ENCODE peak calls at places on chromosome 1, in seven cellular contexts. Y, U, W, E, B, C and V are unnamed samples.

GRCh38 chr1:167650266-167651160 is 20.5 kb downstream of the RCSD1 start:
- DNase-seq in U (no peak), Y (no peak), W (no peak), C (no peak), E (no peak), B (no peak), V (no peak)

GRCh38 chr1:162118063-162118462 is 48.6 kb downstream of the NOS1AP start:
- DNase-seq in E (no peak), W (no peak), B (no peak), C (no peak), U (no peak), Y (no peak), V (no peak)

GRCh38 chr1:171313835-171314320 is at the start of gene FMO4:
- DNase-seq in B (peak), Y (peak), E (peak), W (peak), U (peak), C (peak), V (peak)

GRCh38 chr1:113809651-113810602 is 2.3 kb downstream of the RSBN1 start:
- DNase-seq in E (peak), B (no peak), W (peak), Y (no peak), U (no peak), C (no peak), V (no peak)

GRCh38 chr1:43492816-43493215 is 37.9 kb upstream of the PTPRF start:
- DNase-seq in U (no peak), E (no peak), B (no peak), Y (no peak), C (no peak), W (no peak), V (no peak)

GRCh38 chr1:177973585-177973984 is 3.7 kb upstream of the SEC16B start:
- DNase-seq in B (no peak), U (no peak), E (no peak), Y (no peak), C (no peak), W (no peak), V (no peak)

GRCh38 chr1:19670787-19671186 is 6.1 kb downstream of the HTR6 start:
- DNase-seq in U (no peak), Y (no peak), W (no peak), C (no peak), E (no peak), B (no peak), V (no peak)

GRCh38 chr1:17531682-17532487 is 7.6 kb upstream of the ARHGEF10L start:
- DNase-seq in W (no peak), Y (no peak), U (peak), C (no peak), E (no peak), B (no peak), V (no peak)

GRCh38 chr1:207495816-207496792 is at the start of gene CR1:
- DNase-seq in W (no peak), C (peak), E (peak), B (no peak), U (no peak), Y (no peak), V (no peak)

GRCh38 chr1:13892671-13893325 is 192.8 kb downstream of the PRDM2 start:
- DNase-seq in W (no peak), U (no peak), B (no peak), E (no peak), Y (no peak), C (peak), V (no peak)

GRCh38 chr1:162905174-162905573 is 44.2 kb upstream of the CCDC190 start:
- DNase-seq in B (no peak), W (no peak), E (no peak), Y (no peak), C (no peak), U (no peak), V (no peak)

GRCh38 chr1:171438441-171438840 is 46.9 kb upstream of the PRRC2C start:
- DNase-seq in C (no peak), U (peak), E (no peak), B (no peak), W (no peak), Y (no peak), V (no peak)

GRCh38 chr1:200409761-200410565 is at the start of gene ZNF281:
- DNase-seq in B (peak), U (peak), E (peak), C (peak), Y (peak), W (peak), V (peak)

GRCh38 chr1:92488416-92488815 is 1.7 kb upstream of the GFI1 start:
- DNase-seq in Y (no peak), W (no peak), B (no peak), U (no peak), C (no peak), E (no peak), V (no peak)

GRCh38 chr1:65039508-65039907 is 73.2 kb upstream of the JAK1 start:
- DNase-seq in Y (no peak), W (no peak), E (no peak), U (no peak), B (no peak), C (no peak), V (no peak)

GRCh38 chr1:9291914-9292360 is 757 bp upstream of the SPSB1 start:
- DNase-seq in B (no peak), U (no peak), E (peak), C (peak), Y (no peak), W (peak), V (no peak)

GRCh38 chr1:97277891-97278662 is 556.5 kb downstream of the PTBP2 start:
- DNase-seq in W (no peak), Y (no peak), C (no peak), B (no peak), E (no peak), U (peak), V (no peak)

GRCh38 chr1:25692560-25692959 is 76.0 kb downstream of the MAN1C1 start:
- DNase-seq in E (peak), W (no peak), Y (no peak), U (no peak), B (no peak), C (peak), V (no peak)

GRCh38 chr1:12518956-12519707 is 98.9 kb downstream of the DHRS3 start:
- DNase-seq in U (no peak), B (no peak), Y (no peak), W (no peak), C (no peak), E (no peak), V (no peak)

GRCh38 chr1:185499986-185500626 is 183.1 kb upstream of the IVNS1ABP start:
- DNase-seq in B (no peak), E (no peak), U (no peak), Y (no peak), W (no peak), C (no peak), V (no peak)

GRCh38 chr1:84929581-84929980 is 36.6 kb upstream of the LPAR3 start:
- DNase-seq in U (no peak), W (no peak), E (no peak), Y (no peak), B (no peak), C (no peak), V (no peak)

GRCh38 chr1:84930329-84930728 is 37.3 kb upstream of the LPAR3 start:
- DNase-seq in U (no peak), W (no peak), B (no peak), C (no peak), Y (no peak), E (no peak), V (no peak)

GRCh38 chr1:84930831-84931230 is 37.8 kb upstream of the LPAR3 start:
- DNase-seq in B (no peak), E (no peak), U (no peak), C (no peak), Y (no peak), W (no peak), V (no peak)

GRCh38 chr1:84936116-84936810 is 43.3 kb upstream of the LPAR3 start:
- DNase-seq in B (no peak), Y (no peak), W (peak), U (peak), C (peak), E (peak), V (peak)

GRCh38 chr1:84932991-84933611 is 40.1 kb upstream of the LPAR3 start:
- DNase-seq in B (no peak), E (no peak), U (no peak), Y (no peak), W (no peak), C (no peak), V (no peak)
- TF ChIP-seq YY1 in B (no peak), E (no peak), U (no peak), Y (no peak), W (no peak), C (no peak), V (no peak)

GRCh38 chr1:153804112-153804511 is 28.9 kb downstream of the SLC27A3 start:
- DNase-seq in C (no peak), W (no peak), U (no peak), Y (no peak), B (no peak), E (no peak), V (no peak)

GRCh38 chr1:153801786-153802697 is 26.8 kb downstream of the SLC27A3 start:
- DNase-seq in B (no peak), W (no peak), U (no peak), E (no peak), Y (no peak), C (no peak), V (no peak)

GRCh38 chr1:153803479-153804056 is 28.4 kb downstream of the SLC27A3 start:
- DNase-seq in Y (no peak), U (no peak), C (no peak), W (no peak), E (no peak), B (no peak), V (no peak)

GRCh38 chr1:153805929-153806750 is 30.9 kb downstream of the SLC27A3 start:
- DNase-seq in C (no peak), Y (no peak), B (no peak), U (no peak), E (no peak), W (no peak), V (no peak)

DNA sequence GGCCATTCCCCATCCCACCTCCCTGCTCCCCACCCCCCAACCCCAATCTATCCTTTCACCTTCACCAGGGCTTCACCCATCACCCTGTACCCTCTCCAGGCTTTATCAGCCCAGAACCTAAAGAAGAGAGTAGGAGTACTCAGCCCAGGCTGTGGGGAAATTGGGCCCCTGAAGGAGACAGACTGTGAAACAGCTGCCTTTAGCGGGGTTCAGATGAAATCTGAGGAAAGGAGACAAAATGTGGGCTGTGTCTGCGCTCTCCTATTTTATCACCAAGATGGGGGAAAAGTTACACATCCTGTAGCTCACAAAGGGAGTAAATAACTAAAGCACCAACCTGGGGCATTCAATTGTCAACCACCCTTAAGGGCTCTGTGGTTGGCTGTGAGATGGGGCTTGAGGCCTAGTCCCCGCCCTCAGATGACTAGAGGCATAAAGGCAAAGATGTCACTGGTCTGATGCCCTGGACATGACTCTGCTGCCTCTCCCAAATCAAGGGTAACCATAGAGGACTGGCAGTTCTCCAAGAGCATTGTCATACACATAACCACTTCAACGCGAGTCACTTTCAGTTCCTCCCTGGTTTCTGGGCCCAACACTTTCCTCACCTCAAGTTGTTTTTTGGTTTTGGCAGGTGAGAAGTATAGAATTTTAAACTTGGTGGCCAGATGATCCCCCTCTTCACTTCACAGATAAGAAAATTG is 30.0 kb downstream of the SLC27A3 start:
- DNase-seq in E (peak), U (peak), C (no peak), Y (peak), B (no peak), W (no peak), V (no peak)
- H3K9ac ChIP-seq in E (no peak), U (peak), C (peak), Y (peak), B (no peak), W (no peak), V (no peak)

DNA sequence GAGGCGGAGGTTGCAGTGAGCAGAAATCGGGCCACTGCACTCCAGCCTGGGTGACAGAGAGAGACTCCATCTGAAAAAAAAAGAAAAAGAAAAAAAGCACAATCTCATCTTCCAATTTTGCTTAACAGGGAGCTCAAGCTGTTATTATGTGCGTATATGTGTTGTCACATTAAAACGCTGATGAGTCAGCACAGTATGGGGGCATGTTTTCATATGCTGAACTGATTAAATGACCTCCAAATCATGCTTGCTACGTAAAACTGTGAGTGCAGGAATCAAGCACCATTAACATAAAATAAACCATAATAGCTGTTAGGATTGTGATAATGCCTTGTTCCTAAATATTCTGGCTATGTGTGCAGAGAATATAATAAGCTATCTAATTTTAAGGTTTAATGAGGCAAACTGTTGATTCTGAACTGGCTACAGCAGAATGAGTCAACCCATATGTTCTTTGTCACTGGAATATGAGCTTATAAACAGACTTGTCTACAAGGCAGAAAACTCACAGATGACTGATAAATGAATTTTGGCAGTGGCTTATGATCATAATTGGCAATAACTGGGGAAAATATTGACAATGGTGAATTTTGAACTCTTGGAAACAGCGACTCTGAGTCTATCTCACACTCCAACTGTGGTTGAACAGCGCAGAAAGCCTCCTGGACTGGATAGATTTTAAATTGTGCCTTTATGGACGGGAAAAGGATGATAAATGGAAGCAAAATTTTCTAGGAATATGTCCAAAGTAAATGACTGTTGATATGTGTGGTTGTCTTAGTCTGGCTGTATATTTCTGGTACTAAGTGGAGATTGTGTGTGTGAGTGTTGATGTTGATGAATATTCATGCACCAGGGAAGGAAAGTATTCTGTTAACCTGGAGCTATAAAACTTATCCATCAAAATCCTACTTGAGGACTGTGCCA is 75.4 kb downstream of the VCAM1 start:
- DNase-seq in C (no peak), E (peak), U (no peak), B (no peak), Y (no peak), W (no peak), V (no peak)
- TF ChIP-seq YY1 in C (no peak), E (no peak), U (no peak), B (no peak), Y (no peak), W (no peak), V (no peak)

GRCh38 chr1:3504151-3504822 is 49.8 kb downstream of the ARHGEF16 start:
- DNase-seq in Y (no peak), U (peak), C (no peak), E (no peak), W (no peak), B (no peak), V (no peak)

GRCh38 chr1:3506041-3506440 is 51.6 kb downstream of the ARHGEF16 start:
- DNase-seq in Y (no peak), C (no peak), B (no peak), W (no peak), E (no peak), U (no peak), V (no peak)

GRCh38 chr1:3503525-3503886 is 49.0 kb downstream of the ARHGEF16 start:
- DNase-seq in W (no peak), Y (no peak), U (no peak), C (peak), E (no peak), B (no peak), V (no peak)

GRCh38 chr1:3505161-3505560 is 50.7 kb downstream of the ARHGEF16 start:
- DNase-seq in B (no peak), W (no peak), C (no peak), Y (no peak), U (no peak), E (no peak), V (no peak)

GRCh38 chr1:3504823-3505155 is 50.3 kb downstream of the ARHGEF16 start:
- DNase-seq in W (no peak), B (no peak), Y (no peak), U (no peak), C (no peak), E (no peak), V (no peak)
- H3K9ac ChIP-seq in W (no peak), B (no peak), Y (no peak), U (peak), C (peak), E (no peak), V (no peak)

GRCh38 chr1:4681026-4681425 is 26.6 kb downstream of the AJAP1 start:
- DNase-seq in C (no peak), U (no peak), Y (no peak), B (no peak), E (no peak), W (no peak), V (no peak)

GRCh38 chr1:4685466-4685865 is 31.1 kb downstream of the AJAP1 start:
- DNase-seq in W (no peak), U (no peak), B (no peak), C (no peak), Y (no peak), E (no peak), V (no peak)

GRCh38 chr1:4684142-4684541 is 29.7 kb downstream of the AJAP1 start:
- DNase-seq in Y (no peak), C (no peak), W (no peak), B (no peak), U (no peak), E (no peak), V (no peak)

GRCh38 chr1:4684849-4685248 is 30.4 kb downstream of the AJAP1 start:
- DNase-seq in B (no peak), Y (no peak), U (no peak), E (no peak), C (no peak), W (no peak), V (peak)

DNA sequence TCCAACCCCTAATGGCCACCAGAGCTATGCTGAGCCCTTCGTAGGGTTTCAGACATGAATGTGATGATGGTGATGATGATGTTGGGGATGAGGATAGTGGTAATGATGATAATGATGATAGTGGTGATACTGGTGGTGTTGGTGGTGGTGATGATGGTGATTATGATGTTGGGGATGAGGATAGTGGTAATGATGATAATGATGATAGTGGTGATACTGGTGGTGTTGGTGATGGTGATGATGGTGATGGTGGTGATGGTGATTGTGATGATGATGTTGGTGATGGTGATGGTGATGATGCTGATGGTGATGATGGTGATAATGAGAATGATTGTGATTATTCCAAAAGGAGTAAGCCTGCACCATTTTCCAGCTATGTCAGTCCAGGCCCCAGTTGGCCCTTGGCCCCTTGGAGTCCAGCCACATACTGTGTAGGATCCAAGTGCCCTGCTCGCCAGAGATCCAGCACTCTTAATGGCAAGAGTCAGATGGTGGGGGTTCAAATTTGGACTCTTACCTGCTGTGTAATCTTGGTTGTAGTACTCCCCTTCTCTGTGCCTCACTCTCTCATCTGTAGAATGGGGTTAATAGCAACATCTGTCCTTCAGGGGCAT is 28.3 kb downstream of the AJAP1 start:
- DNase-seq in Y (no peak), U (no peak), W (no peak), B (no peak), C (no peak), E (no peak), V (no peak)
- TF ChIP-seq YY1 in Y (no peak), U (no peak), W (no peak), B (no peak), C (no peak), E (no peak), V (no peak)

DNA sequence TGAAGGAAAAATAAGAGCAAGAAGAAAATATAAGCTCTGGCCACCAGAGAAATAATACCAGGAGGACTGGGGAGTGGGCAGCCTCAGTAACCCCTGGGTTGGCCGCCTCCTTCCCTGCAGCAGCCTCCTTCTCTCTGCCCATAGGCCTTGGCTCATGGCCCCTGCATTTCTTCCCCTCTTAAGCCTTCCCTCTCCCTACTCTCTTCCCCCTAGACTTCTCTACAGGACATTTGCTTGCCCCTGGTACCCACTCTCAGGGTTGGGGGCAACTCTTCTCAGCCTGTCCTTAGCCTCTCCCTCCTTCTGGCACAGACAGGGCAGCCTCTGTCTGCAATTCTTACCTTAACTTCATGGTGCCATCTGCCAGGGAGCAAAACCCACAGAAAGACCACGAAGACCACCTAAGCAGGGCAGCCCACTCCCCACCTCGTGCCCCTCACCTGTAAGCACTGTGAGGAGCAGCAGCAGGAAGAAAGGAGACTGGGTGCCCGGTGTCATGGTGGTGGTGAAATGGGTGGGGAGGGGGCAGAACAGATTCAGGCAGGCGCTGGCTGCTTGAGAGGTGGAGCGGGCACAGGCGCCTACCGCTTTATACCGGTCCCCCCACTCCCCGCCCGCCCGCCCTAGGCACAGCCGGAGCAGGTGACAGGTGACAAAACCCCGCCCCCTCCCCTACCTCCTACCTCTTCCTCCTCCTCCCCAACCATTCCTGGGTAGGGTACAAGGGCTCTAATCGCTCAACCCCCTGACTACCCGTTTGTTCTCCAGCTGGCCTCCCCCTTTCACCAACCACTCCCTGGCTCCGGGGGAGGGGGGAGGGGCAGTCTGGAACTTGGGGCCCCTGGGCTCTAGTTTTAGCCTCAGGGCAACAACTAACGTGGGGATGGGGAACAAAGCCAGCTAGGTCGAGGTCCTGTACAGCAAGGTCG is 15.1 kb downstream of the THBS3 start:
- DNase-seq in B (no peak), W (no peak), U (no peak), E (peak), Y (no peak), C (peak), V (no peak)
- H3K9ac ChIP-seq in B (peak), W (no peak), U (peak), E (peak), Y (peak), C (peak), V (peak)